ENCODE peak calls at places on chromosomes 12 and 14, in seven cellular contexts. E is breast epithelium; N is sigmoid colon; H is CD8-positive, alpha-beta memory T cell; V is right cardiac atrium; X is CD8-positive, alpha-beta T cell; U is ascending aorta. C is an unnamed sample. For H3K4me1, the result is how much of the 10 kb centered on the place peaks cover.

GRCh38 chr14:104287301-104288009 is 149.1 kb downstream of the KIF26A start:
- DNase-seq in U (no peak), E (peak), N (peak), H (no peak), X (no peak), V (peak), C (peak)

GRCh38 chr12:62600038-62600437 is 133.4 kb downstream of the MON2 start:
- DNase-seq in N (no peak), X (no peak), V (no peak), U (no peak), H (no peak), E (no peak), C (no peak)

GRCh38 chr12:86091676-86092075 is 164.5 kb downstream of the MGAT4C start:
- DNase-seq in X (no peak), E (no peak), U (no peak), N (no peak), V (no peak), H (no peak), C (no peak)

GRCh38 chr14:74656964-74657363 is 44.9 kb upstream of the LTBP2 start:
- DNase-seq in U (no peak), H (no peak), E (no peak), X (no peak), N (no peak), V (no peak), C (no peak)

GRCh38 chr12:118370601-118371000 is 2.1 kb downstream of the TAOK3 start:
- DNase-seq in N (no peak), V (no peak), X (no peak), E (no peak), U (no peak), H (no peak), C (no peak)

GRCh38 chr14:61596985-61597384 is 98.3 kb upstream of the HIF1A start:
- DNase-seq in X (no peak), H (no peak), V (no peak), U (no peak), N (no peak), E (no peak), C (no peak)

GRCh38 chr14:80223696-80224465 is 12.6 kb upstream of the DIO2 start:
- DNase-seq in E (no peak), V (no peak), X (no peak), N (no peak), U (no peak), H (no peak), C (no peak)

GRCh38 chr14:35696119-35696518 is 113.0 kb downstream of the RALGAPA1 start:
- DNase-seq in X (no peak), H (no peak), E (no peak), U (no peak), V (no peak), N (no peak), C (no peak)

GRCh38 chr14:68238956-68239355 is 419.4 kb downstream of the RAD51B start:
- DNase-seq in H (no peak), V (no peak), N (no peak), U (no peak), X (no peak), E (no peak), C (no peak)

GRCh38 chr14:55846852-55847471 is 267.0 kb downstream of the KTN1 start:
- DNase-seq in E (no peak), U (peak), X (no peak), H (no peak), V (peak), N (peak), C (peak)

GRCh38 chr12:79121486-79121885 is 256.9 kb downstream of the SYT1 start:
- DNase-seq in E (no peak), V (no peak), X (no peak), H (no peak), N (no peak), U (no peak), C (no peak)

GRCh38 chr14:22650960-22651521 is 6.9 kb upstream of the OR6J1 start:
- DNase-seq in H (no peak), E (no peak), X (no peak), V (no peak), U (peak), N (no peak), C (no peak)

GRCh38 chr14:91647817-91648216 is 84.1 kb downstream of the CATSPERB start:
- DNase-seq in X (no peak), V (no peak), U (no peak), E (no peak), N (no peak), H (no peak), C (no peak)

GRCh38 chr14:106390401-106390800 is 864.0 kb downstream of the TMEM121 start:
- DNase-seq in N (no peak), V (no peak), E (no peak), U (no peak), X (no peak), H (no peak), C (no peak)

GRCh38 chr12:89702503-89702902 is 6.1 kb downstream of the ATP2B1 start:
- DNase-seq in E (no peak), U (no peak), N (no peak), X (no peak), H (no peak), V (no peak), C (no peak)
- H3K4me1 ChIP-seq in E (under half), U (under half), N (under half), X (under half), H (half or more), V (under half), C (under half)

DNA sequence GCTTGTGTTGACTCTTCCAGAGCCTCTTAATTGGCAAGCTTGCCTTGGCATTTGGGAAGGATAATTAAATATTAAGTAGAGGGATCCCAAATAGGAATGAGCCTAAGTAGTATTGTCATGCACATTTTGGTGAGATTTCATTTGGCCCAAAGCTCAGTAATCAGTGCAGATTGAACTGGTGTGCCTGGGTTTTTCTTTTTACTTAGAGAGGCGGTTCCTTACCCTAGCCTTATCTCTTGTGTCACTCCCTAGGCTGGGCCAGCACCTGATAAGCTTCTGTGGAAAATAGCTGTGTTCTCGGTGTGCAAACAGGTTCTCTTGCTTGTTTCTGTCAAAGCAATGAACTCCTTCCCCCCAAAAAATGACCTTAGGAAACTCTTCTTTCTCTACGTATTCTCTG is 9.3 kb upstream of the B4GALNT3 start:
- DNase-seq in U (no peak), V (no peak), H (no peak), X (no peak), E (no peak), N (no peak), C (no peak)
- H3K4me1 ChIP-seq in U (under half), V (under half), H (under half), X (under half), E (under half), N (under half), C (under half)

GRCh38 chr12:103812789-103813188 is 28.2 kb downstream of the NT5DC3 start:
- DNase-seq in N (peak), E (no peak), H (no peak), X (no peak), U (no peak), V (no peak), C (no peak)
- H3K4me1 ChIP-seq in N (half or more), E (under half), H (under half), X (under half), U (under half), V (under half), C (under half)

GRCh38 chr12:53499261-53500118 is at the start of gene MAP3K12:
- DNase-seq in V (peak), U (peak), N (peak), E (no peak), X (peak), H (peak), C (peak)
- H3K4me1 ChIP-seq in V (under half), U (under half), N (under half), E (under half), X (under half), H (under half), C (under half)

C was measured in kidney.